ENCODE peak calls at places on chromosomes 3 and 15, in seven cellular contexts. Y, H, J, D, G, N and L are unnamed samples.

GRCh38 chr3:109137766-109138165 is 1.2 kb downstream of the C3orf85 start:
- DNase-seq in Y (no peak), H (no peak), J (no peak), D (no peak), G (no peak), N (no peak), L (no peak)

GRCh38 chr15:67133738-67134576 is 68.6 kb downstream of the SMAD3 start:
- DNase-seq in Y (no peak), H (no peak), J (no peak), D (no peak), G (peak), N (no peak), L (no peak)

GRCh38 chr3:38725726-38726410 is 76.4 kb upstream of the SCN5A start:
- DNase-seq in Y (peak), H (no peak), J (peak), D (no peak), G (no peak), N (no peak), L (no peak)

GRCh38 chr15:49323207-49323606 is 99.8 kb upstream of the FGF7 start:
- DNase-seq in Y (no peak), H (no peak), J (no peak), D (no peak), G (no peak), N (no peak), L (no peak)

GRCh38 chr3:56633602-56634371 is 49.3 kb downstream of the TASOR start:
- DNase-seq in Y (no peak), H (no peak), J (no peak), D (no peak), G (no peak), N (no peak), L (no peak)

GRCh38 chr3:58487140-58487886 is 4.6 kb upstream of the KCTD6 start:
- DNase-seq in Y (peak), H (no peak), J (no peak), D (no peak), G (no peak), N (no peak), L (no peak)

GRCh38 chr3:105260385-105260784 is 106.3 kb upstream of the ALCAM start:
- DNase-seq in Y (no peak), H (no peak), J (no peak), D (no peak), G (no peak), N (no peak), L (no peak)

GRCh38 chr3:31973837-31974236 is 7.2 kb downstream of the OSBPL10 start:
- DNase-seq in Y (no peak), H (no peak), J (no peak), D (no peak), G (no peak), N (no peak), L (no peak)

GRCh38 chr15:75051161-75051560 is 27.8 kb downstream of the PPCDC start:
- DNase-seq in Y (no peak), H (no peak), J (no peak), D (no peak), G (no peak), N (no peak), L (no peak)

GRCh38 chr3:122993573-122993972 is 34.0 kb downstream of the SEMA5B start:
- DNase-seq in Y (no peak), H (no peak), J (peak), D (no peak), G (no peak), N (no peak), L (no peak)

GRCh38 chr15:43277231-43277823 is 10.6 kb upstream of the TGM5 start:
- DNase-seq in Y (no peak), H (no peak), J (no peak), D (no peak), G (no peak), N (no peak), L (no peak)

DNA sequence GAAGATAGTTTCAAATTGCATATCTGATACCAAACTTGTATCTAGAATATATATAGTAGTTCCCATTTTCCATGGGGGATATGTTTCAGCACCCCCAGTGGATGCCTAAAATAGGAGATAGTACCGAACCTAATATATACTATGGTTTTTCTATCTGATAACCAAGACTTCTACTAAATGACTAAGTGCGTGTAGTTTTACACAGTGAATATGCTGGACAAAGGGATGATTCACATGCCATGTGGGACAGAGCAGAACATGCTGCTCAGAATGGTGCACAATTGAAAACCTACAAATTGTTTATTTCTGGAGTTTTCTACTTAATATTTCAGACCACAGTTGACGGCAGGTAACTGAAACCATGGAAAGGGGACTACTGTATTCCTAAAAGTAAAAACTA is 73.4 kb upstream of the TP63 start:
- DNase-seq in Y (no peak), H (no peak), J (no peak), D (no peak), G (no peak), N (no peak), L (no peak)
- TF ChIP-seq TAF1 in Y (no peak), H (no peak), J (no peak), D (no peak), G (no peak), N (no peak), L (no peak)

GRCh38 chr3:292038-292437 is 95.5 kb downstream of the CHL1 start:
- DNase-seq in Y (no peak), H (no peak), J (peak), D (no peak), G (no peak), N (no peak), L (no peak)

GRCh38 chr3:297585-297984 is 101.0 kb downstream of the CHL1 start:
- DNase-seq in Y (no peak), H (no peak), J (no peak), D (no peak), G (no peak), N (peak), L (no peak)

GRCh38 chr3:294581-294980 is 98.0 kb downstream of the CHL1 start:
- DNase-seq in Y (no peak), H (no peak), J (no peak), D (no peak), G (no peak), N (no peak), L (no peak)

GRCh38 chr3:291028-291427 is 94.5 kb downstream of the CHL1 start:
- DNase-seq in Y (no peak), H (no peak), J (no peak), D (no peak), G (no peak), N (no peak), L (no peak)

DNA sequence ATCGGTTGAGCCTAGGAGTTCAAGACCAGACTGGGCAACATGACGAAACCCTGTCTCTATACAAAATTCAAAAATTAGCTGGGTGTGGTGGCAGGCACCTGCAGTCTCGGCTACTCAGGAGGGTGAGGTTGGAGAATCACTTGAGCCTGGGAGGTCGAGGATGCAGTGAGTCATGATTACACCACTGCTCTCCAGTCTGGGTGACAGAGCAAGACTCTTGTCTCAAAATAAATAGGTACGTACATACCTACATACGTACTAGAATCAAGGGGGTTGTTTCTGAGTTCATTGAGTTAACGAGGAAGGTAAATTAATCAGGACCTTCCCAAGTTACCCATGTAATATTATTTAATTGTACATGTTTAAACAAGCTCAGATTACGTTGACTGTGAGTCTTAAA is 97.5 kb downstream of the CHL1 start:
- DNase-seq in Y (no peak), H (no peak), J (no peak), D (no peak), G (no peak), N (no peak), L (no peak)
- TF ChIP-seq TAF1 in Y (no peak), H (no peak), J (no peak), D (no peak), G (no peak), N (no peak), L (no peak)

DNA sequence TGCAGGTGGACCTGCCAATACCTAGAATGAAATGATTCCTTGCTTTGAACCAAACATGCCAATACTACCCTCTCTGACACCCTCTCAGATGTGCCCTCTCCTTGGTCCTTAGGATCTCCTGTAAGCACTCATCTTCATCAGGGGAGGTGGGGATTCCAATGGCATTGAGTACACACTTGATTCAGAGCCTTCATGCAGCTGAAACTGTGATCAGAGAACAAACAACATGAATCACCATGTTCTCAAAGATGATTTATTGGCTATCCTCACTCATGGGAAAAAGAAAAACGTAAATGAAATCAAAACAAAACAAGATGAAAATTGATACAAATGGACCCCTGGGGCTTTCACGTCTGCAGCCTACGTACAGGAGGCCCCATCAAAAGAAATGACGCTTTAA is 202.9 kb downstream of the XXYLT1 start:
- DNase-seq in Y (no peak), H (no peak), J (no peak), D (no peak), G (no peak), N (no peak), L (no peak)
- TF ChIP-seq TAF1 in Y (no peak), H (no peak), J (no peak), D (no peak), G (no peak), N (no peak), L (no peak)

GRCh38 chr3:130582457-130583155 is 65.6 kb downstream of the COL6A6 start:
- DNase-seq in Y (no peak), H (no peak), J (no peak), D (no peak), G (no peak), N (no peak), L (peak)

GRCh38 chr3:130576571-130577266 is 59.7 kb downstream of the COL6A6 start:
- DNase-seq in Y (no peak), H (no peak), J (no peak), D (no peak), G (no peak), N (no peak), L (no peak)
- TF ChIP-seq TAF1 in Y (no peak), H (no peak), J (no peak), D (no peak), G (no peak), N (no peak), L (no peak)

GRCh38 chr15:91369823-91370222 is 269.8 kb downstream of the SV2B start:
- DNase-seq in Y (no peak), H (no peak), J (no peak), D (no peak), G (no peak), N (no peak), L (no peak)
- TF ChIP-seq TAF1 in Y (no peak), H (no peak), J (no peak), D (no peak), G (no peak), N (no peak), L (no peak)

GRCh38 chr3:173894-174293 is 22.7 kb upstream of the CHL1 start:
- DNase-seq in Y (no peak), H (no peak), J (no peak), D (peak), G (no peak), N (no peak), L (no peak)
- TF ChIP-seq TAF1 in Y (no peak), H (no peak), J (no peak), D (no peak), G (no peak), N (no peak), L (no peak)

GRCh38 chr3:128174645-128175590 is 21.6 kb downstream of the EEFSEC start:
- DNase-seq in Y (no peak), H (no peak), J (no peak), D (no peak), G (no peak), N (no peak), L (no peak)
- TF ChIP-seq TAF1 in Y (no peak), H (no peak), J (no peak), D (no peak), G (no peak), N (no peak), L (no peak)

GRCh38 chr3:120093119-120093922 is 926 bp downstream of the GSK3B start:
- DNase-seq in Y (no peak), H (peak), J (no peak), D (no peak), G (no peak), N (no peak), L (no peak)
- TF ChIP-seq TAF1 in Y (peak), H (no peak), J (peak), D (no peak), G (no peak), N (no peak), L (no peak)